ENCODE peak calls at places on chromosomes 5 and 9, in eight cellular contexts. One of them, this sample, is unnamed.

GRCh38 chr5:150105898-150106615 is 19.7 kb upstream of the CSF1R start:
- DNase-seq in HCT116: no peak
- DNase-seq in A549: no peak
- DNase-seq in endothelial cell of umbilical vein: no peak
- DNase-seq in HepG2: no peak
- DNase-seq in K562: no peak
- DNase-seq in GM12878: no peak
- DNase-seq in H1: no peak
- DNase-seq in this sample: no peak

GRCh38 chr9:131875828-131876485 is 136.1 kb upstream of the RAPGEF1 start:
- DNase-seq in K562: no peak
- DNase-seq in GM12878: no peak
- DNase-seq in H1: no peak
- DNase-seq in HepG2: no peak
- DNase-seq in HCT116: no peak
- DNase-seq in A549: no peak
- DNase-seq in endothelial cell of umbilical vein: no peak
- DNase-seq in this sample: no peak

GRCh38 chr9:13397661-13398060 is 118.2 kb upstream of the MPDZ start:
- DNase-seq in HepG2: no peak
- DNase-seq in K562: no peak
- DNase-seq in GM12878: no peak
- DNase-seq in H1: no peak
- DNase-seq in HCT116: no peak
- DNase-seq in A549: no peak
- DNase-seq in endothelial cell of umbilical vein: no peak
- DNase-seq in this sample: no peak

GRCh38 chr5:145797336-145797735 is 37.8 kb downstream of the PRELID2 start:
- DNase-seq in K562: no peak
- DNase-seq in A549: no peak
- DNase-seq in GM12878: no peak
- DNase-seq in HepG2: no peak
- DNase-seq in H1: no peak
- DNase-seq in HCT116: no peak
- DNase-seq in endothelial cell of umbilical vein: peak; percentile 73
- DNase-seq in this sample: peak; percentile 13

GRCh38 chr5:6520201-6520600 is 71.5 kb downstream of the UBE2QL1 start:
- DNase-seq in HCT116: no peak
- DNase-seq in A549: no peak
- DNase-seq in H1: no peak
- DNase-seq in GM12878: no peak
- DNase-seq in K562: no peak
- DNase-seq in HepG2: no peak
- DNase-seq in endothelial cell of umbilical vein: no peak
- DNase-seq in this sample: no peak

GRCh38 chr5:33275921-33276705 is 164.7 kb upstream of the TARS1 start:
- DNase-seq in GM12878: no peak
- DNase-seq in A549: no peak
- DNase-seq in H1: no peak
- DNase-seq in endothelial cell of umbilical vein: peak; percentile 63
- DNase-seq in HepG2: no peak
- DNase-seq in HCT116: no peak
- DNase-seq in K562: no peak
- DNase-seq in this sample: no peak

GRCh38 chr9:6565312-6565711 is 80.2 kb downstream of the GLDC start:
- DNase-seq in HCT116: no peak
- DNase-seq in HepG2: no peak
- DNase-seq in K562: no peak
- DNase-seq in GM12878: no peak
- DNase-seq in H1: no peak
- DNase-seq in A549: no peak
- DNase-seq in endothelial cell of umbilical vein: peak; percentile 24
- DNase-seq in this sample: no peak

GRCh38 chr9:136703231-136703870 is 9.0 kb upstream of the DIPK1B start:
- DNase-seq in GM12878: no peak
- DNase-seq in H1: no peak
- DNase-seq in A549: no peak
- DNase-seq in HCT116: no peak
- DNase-seq in K562: no peak
- DNase-seq in HepG2: no peak
- DNase-seq in endothelial cell of umbilical vein: no peak
- DNase-seq in this sample: peak; percentile 86

GRCh38 chr9:34230556-34230955 is 51.7 kb downstream of the UBAP1 start:
- DNase-seq in HepG2: no peak
- DNase-seq in HCT116: no peak
- DNase-seq in H1: no peak
- DNase-seq in A549: no peak
- DNase-seq in K562: no peak
- DNase-seq in endothelial cell of umbilical vein: no peak
- DNase-seq in GM12878: no peak
- DNase-seq in this sample: no peak

GRCh38 chr5:140632366-140633080 is 452 bp downstream of the CD14 start:
- DNase-seq in A549: no peak
- DNase-seq in H1: no peak
- DNase-seq in endothelial cell of umbilical vein: peak; percentile 67
- DNase-seq in GM12878: no peak
- DNase-seq in HepG2: no peak
- DNase-seq in K562: no peak
- DNase-seq in HCT116: no peak
- DNase-seq in this sample: no peak

GRCh38 chr5:37198066-37198465 is 51.1 kb downstream of the CPLANE1 start:
- DNase-seq in H1: no peak
- DNase-seq in HepG2: no peak
- DNase-seq in HCT116: no peak
- DNase-seq in endothelial cell of umbilical vein: peak; percentile 2
- DNase-seq in K562: no peak
- DNase-seq in A549: no peak
- DNase-seq in GM12878: no peak
- DNase-seq in this sample: no peak

GRCh38 chr5:6837095-6837494 is 123.9 kb downstream of the TENT4A start:
- DNase-seq in GM12878: no peak
- DNase-seq in endothelial cell of umbilical vein: no peak
- DNase-seq in HepG2: no peak
- DNase-seq in HCT116: no peak
- DNase-seq in K562: no peak
- DNase-seq in A549: no peak
- DNase-seq in H1: no peak
- DNase-seq in this sample: no peak

GRCh38 chr9:5947912-5948311 is 57.2 kb downstream of the MLANA start:
- DNase-seq in A549: no peak
- DNase-seq in GM12878: peak; percentile 13
- DNase-seq in K562: no peak
- DNase-seq in endothelial cell of umbilical vein: no peak
- DNase-seq in H1: no peak
- DNase-seq in HepG2: no peak
- DNase-seq in HCT116: no peak
- DNase-seq in this sample: no peak

GRCh38 chr5:94423411-94423810 is 195.0 kb downstream of the KIAA0825 start:
- DNase-seq in endothelial cell of umbilical vein: no peak
- DNase-seq in K562: no peak
- DNase-seq in GM12878: no peak
- DNase-seq in A549: no peak
- DNase-seq in HepG2: no peak
- DNase-seq in H1: no peak
- DNase-seq in HCT116: no peak
- DNase-seq in this sample: no peak

GRCh38 chr5:60084226-60084625 is 190.7 kb upstream of the PDE4D start:
- DNase-seq in endothelial cell of umbilical vein: no peak
- DNase-seq in H1: no peak
- DNase-seq in A549: no peak
- DNase-seq in HCT116: no peak
- DNase-seq in HepG2: no peak
- DNase-seq in K562: no peak
- DNase-seq in GM12878: no peak
- DNase-seq in this sample: no peak

DNA sequence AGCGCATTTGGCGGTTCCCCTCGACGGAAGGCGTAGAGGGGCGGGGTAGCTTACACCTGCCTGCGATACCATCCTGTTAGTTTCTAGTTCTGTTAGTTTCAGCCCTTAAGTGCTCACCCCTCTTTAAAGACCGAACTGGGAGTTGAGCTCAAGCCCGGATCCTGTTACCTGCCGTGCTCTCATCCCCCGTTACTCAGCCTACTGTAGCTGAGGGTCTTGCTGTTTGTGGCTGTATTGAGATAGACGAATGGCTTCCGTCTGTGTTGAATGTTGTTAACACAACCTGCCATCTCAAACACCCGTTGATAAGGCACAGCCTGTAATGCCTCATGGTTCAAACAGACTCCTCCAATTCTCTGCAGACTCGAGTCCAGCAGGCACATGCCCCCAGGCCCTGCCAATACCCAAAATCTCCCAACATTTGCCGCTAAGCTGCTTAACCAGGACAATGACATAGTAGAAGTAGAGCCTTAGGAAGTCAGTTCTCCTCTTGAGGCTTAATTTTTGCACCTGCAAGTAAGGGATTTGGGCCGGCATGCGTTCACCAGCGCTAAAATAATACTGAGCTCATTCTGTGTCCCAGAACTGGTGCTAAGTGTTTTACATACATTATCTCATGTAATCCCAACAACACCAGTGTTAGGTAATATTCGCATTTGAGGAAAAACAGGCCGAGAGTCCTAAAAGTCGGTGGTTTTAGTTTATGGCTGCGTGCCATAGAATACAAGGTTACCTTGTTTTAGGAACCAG is 1.3 kb upstream of the RFX3 start:
- DNase-seq in A549: peak; percentile 49
- DNase-seq in HepG2: peak; percentile 28
- DNase-seq in HCT116: peak; percentile 33
- DNase-seq in endothelial cell of umbilical vein: peak; percentile 14
- DNase-seq in K562: no peak
- DNase-seq in H1: no peak
- DNase-seq in GM12878: no peak
- DNase-seq in this sample: peak; percentile 79
- TF ChIP-seq POLR2A in A549: no peak
- TF ChIP-seq POLR2A in HepG2: no peak
- TF ChIP-seq POLR2A in HCT116: no peak
- TF ChIP-seq POLR2A in endothelial cell of umbilical vein: no peak
- TF ChIP-seq POLR2A in K562: no peak
- TF ChIP-seq POLR2A in H1: no peak
- TF ChIP-seq POLR2A in GM12878: no peak
- TF ChIP-seq POLR2A in this sample: no peak

DNA sequence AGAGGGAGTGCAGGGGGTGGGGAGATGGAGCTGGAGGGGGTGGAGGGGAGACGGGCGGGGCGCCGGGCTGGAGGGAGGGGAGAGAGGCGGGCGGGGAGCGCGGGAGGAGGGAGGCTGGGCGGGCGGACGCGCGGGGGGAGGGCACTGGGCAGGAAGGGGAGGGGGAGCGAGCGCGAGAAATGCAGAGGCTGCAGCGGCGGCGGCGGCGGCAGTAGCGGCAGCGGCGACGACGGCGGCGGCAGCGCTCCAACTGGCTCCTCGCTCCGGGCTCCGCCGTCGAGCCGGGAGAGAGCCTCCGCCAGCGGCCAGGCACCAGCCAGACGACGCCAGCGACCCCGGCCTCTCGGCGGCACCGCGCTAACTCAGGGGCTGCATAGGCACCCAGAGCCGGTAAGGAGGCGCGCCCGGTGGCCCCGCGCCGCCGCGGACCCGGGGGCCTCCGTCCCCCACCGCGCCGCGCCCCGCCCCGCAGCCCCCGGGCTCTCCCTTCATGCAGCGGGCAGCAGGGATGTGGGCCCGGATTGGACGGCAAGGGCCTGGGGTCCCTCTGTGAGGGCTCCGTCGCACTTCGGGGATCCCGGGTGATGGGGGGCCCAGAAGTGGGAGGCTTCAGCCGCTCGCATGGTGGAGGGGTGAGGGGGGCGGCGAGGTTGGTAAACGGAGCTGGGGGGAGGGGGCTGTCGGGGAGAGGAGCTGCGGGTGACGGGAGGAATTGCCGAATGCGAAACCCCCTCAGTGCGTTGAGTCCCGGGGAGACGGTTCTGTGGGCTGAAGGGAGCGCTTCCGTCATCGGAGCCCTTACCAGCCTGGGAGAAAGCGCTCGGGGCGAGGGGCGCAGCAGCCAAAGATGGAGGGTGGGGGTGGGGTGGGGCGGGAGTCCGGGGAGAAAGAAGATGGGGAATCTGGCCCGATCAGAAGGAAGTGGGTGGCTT is at the start of gene BASP1:
- DNase-seq in endothelial cell of umbilical vein: peak; percentile 67
- DNase-seq in K562: no peak
- DNase-seq in H1: no peak
- DNase-seq in GM12878: no peak
- DNase-seq in A549: peak; percentile 91
- DNase-seq in HepG2: no peak
- DNase-seq in HCT116: no peak
- DNase-seq in this sample: peak; percentile 88
- TF ChIP-seq MAX in endothelial cell of umbilical vein: no peak
- TF ChIP-seq MAX in K562: no peak
- TF ChIP-seq MAX in H1: peak; percentile 52
- TF ChIP-seq MAX in GM12878: no peak
- TF ChIP-seq MAX in A549: no peak
- TF ChIP-seq MAX in HepG2: no peak
- TF ChIP-seq MAX in HCT116: no peak
- TF ChIP-seq MAX in this sample: no peak

DNA sequence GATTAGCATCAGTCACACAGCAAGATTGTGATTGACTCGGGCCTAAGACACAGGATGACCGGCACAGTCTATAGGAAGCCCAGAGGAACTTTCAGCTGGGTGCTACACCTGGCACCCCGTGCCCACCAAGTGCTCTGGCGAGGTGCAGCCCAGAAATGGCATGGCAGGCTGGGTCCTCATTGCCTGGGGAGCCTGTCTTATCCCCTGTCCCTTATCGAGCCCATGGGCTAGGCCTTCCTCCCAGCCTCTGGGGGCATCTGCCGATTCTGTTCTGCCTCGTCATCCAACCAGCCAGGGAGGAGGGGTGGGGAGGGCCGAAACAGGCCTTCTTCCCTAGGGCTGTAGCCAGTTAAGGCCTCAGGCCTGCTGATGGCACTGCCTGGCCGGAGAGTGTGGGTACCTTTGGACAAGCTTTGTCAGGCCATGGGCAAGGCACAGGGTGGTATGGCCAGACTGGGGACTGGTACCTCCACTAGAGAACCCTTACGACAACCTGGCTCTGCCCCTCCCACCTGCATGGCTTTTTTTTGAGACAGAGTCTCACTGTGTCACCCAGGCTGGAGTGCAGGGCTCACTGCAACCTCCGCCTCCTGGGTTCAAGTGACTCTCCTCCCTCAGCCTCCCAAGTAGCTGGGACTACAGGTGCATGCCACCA is 1.6 kb downstream of the GRK6 start:
- DNase-seq in K562: peak; percentile 59
- DNase-seq in GM12878: no peak
- DNase-seq in A549: no peak
- DNase-seq in endothelial cell of umbilical vein: no peak
- DNase-seq in HepG2: no peak
- DNase-seq in HCT116: no peak
- DNase-seq in H1: no peak
- DNase-seq in this sample: peak; percentile 75
- TF ChIP-seq POLR2A in K562: peak; percentile 31
- TF ChIP-seq POLR2A in GM12878: no peak
- TF ChIP-seq POLR2A in A549: no peak
- TF ChIP-seq POLR2A in endothelial cell of umbilical vein: no peak
- TF ChIP-seq POLR2A in HepG2: no peak
- TF ChIP-seq POLR2A in HCT116: no peak
- TF ChIP-seq POLR2A in H1: no peak
- TF ChIP-seq POLR2A in this sample: no peak

DNA sequence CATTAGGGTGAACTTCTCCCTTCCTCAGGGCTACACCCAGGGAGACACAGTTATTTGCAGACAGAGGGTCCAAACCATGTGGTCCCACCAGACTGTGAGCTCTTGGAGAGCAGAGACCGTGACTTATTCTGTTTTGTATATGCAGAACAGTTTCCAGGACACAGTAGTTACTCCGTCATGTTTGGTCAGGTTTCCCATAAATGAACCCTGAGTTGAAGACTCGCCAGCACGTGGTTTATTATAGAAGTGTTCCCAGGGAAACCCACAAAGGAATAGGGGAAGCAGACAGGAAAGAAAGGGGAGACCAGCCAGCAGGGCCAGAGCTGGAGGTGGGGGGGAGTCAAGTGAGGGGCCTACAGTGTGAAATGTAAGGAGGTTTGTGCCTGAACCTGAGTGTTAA is 19.1 kb upstream of the WHRN start:
- DNase-seq in H1: no peak
- DNase-seq in K562: no peak
- DNase-seq in A549: no peak
- DNase-seq in HepG2: no peak
- DNase-seq in GM12878: no peak
- DNase-seq in endothelial cell of umbilical vein: no peak
- DNase-seq in HCT116: no peak
- DNase-seq in this sample: no peak
- TF ChIP-seq MAX in H1: no peak
- TF ChIP-seq MAX in K562: no peak
- TF ChIP-seq MAX in A549: no peak
- TF ChIP-seq MAX in HepG2: no peak
- TF ChIP-seq MAX in GM12878: no peak
- TF ChIP-seq MAX in endothelial cell of umbilical vein: no peak
- TF ChIP-seq MAX in HCT116: no peak
- TF ChIP-seq MAX in this sample: no peak